ENCODE peak calls at places on chromosomes 11 and 22, in six cellular contexts. P is RWPE1, D is psoas muscle, V is body of pancreas, X is fibroblast of lung, Y is GM23248. T is an unnamed sample.

GRCh38 chr11:134228625-134229024 is 4.2 kb downstream of the VPS26B start:
- DNase-seq in Y (peak; percentile 82), D (no peak), P (no peak), X (no peak), V (no peak), T (peak; percentile 36)

GRCh38 chr11:61696602-61697001 is 16.4 kb downstream of the DAGLA start:
- DNase-seq in D (no peak), Y (no peak), X (no peak), P (peak; percentile 34), V (no peak), T (no peak)

GRCh38 chr11:59857444-59858434 is 8.5 kb downstream of the TCN1 start:
- DNase-seq in Y (peak; percentile 7), P (peak; percentile 30), V (no peak), X (no peak), D (no peak), T (no peak)

GRCh38 chr11:9646324-9646723 is 17.6 kb upstream of the SWAP70 start:
- DNase-seq in Y (no peak), V (no peak), P (no peak), X (no peak), D (no peak), T (no peak)

GRCh38 chr22:31790240-31790639 is 36.4 kb downstream of the DEPDC5 start:
- DNase-seq in X (no peak), P (no peak), V (no peak), D (no peak), Y (no peak), T (no peak)

GRCh38 chr11:36151933-36152580 is 137.2 kb downstream of the COMMD9 start:
- DNase-seq in Y (no peak), X (no peak), D (no peak), P (no peak), V (no peak), T (no peak)

GRCh38 chr11:3803726-3804510 is 4.4 kb upstream of the PGAP2 start:
- DNase-seq in P (peak; percentile 54), X (no peak), Y (peak; percentile 87), V (no peak), D (no peak), T (no peak)

GRCh38 chr11:36574486-36574885 is 6.7 kb downstream of the RAG1 start:
- DNase-seq in P (no peak), D (no peak), X (no peak), Y (no peak), V (no peak), T (no peak)

GRCh38 chr11:118224512-118225180 is at the start of gene JAML:
- DNase-seq in D (no peak), X (no peak), Y (no peak), P (no peak), V (no peak), T (no peak)

GRCh38 chr22:20206709-20207215 is 55.9 kb upstream of the CCDC188 start:
- DNase-seq in V (peak; percentile 27), Y (peak; percentile 60), X (peak; percentile 31), D (no peak), P (no peak), T (no peak)

GRCh38 chr11:118114266-118114665 is 27.5 kb upstream of the SMIM35 start:
- DNase-seq in P (no peak), X (no peak), V (no peak), Y (no peak), D (no peak), T (no peak)

GRCh38 chr11:99773646-99774045 is 752.9 kb downstream of the CNTN5 start:
- DNase-seq in Y (no peak), P (no peak), X (peak; percentile 56), D (no peak), V (no peak), T (no peak)

GRCh38 chr11:76524919-76525318 is 80.1 kb downstream of the EMSY start:
- DNase-seq in V (peak; percentile 53), X (peak; percentile 84), P (peak; percentile 13), D (no peak), Y (peak; percentile 89), T (no peak)

DNA sequence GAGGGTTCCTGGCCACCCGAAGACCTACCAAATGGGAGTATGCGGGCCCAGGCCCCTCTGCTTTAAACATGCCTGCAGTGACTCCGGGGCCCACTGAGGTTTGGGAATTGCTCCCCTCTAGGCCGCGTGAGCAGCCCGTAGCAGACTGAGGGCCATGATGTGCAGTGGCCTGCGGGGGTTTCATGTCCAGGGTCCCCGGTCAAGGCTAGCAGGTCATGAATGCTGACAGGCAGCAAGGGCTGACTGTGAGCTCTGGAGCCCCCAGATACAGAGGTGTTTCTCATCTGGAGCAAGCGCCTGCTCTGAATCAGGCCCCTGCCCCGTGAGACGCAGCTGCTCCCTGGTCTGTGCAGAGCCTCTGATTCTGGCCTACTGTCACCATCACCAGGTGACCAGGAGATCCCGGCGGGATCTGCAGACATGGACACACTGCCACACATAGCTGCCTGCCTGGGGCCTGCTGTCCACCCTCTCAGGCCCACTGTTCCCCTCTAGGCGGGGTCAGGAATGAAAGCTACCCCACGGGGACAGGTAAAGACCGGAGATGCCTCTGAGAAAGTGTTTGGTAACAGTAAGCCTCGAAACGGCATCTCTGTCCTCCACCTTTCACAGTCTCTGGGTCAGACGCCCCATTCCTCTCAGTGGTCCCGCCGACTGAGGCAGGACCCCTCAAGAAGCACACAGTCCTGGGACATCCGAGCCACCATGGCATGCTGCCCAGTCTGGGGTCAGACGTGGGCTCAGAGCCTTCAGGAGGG is 73.3 kb downstream of the PARVB start:
- DNase-seq in P (no peak), V (no peak), Y (no peak), D (no peak), X (no peak), T (no peak)
- H3K27ac ChIP-seq in P (no peak overlapping the region), V (no peak overlapping the region), Y (no peak overlapping the region), D (no peak overlapping the region), X (no peak overlapping the region), T (no peak overlapping the region)

DNA sequence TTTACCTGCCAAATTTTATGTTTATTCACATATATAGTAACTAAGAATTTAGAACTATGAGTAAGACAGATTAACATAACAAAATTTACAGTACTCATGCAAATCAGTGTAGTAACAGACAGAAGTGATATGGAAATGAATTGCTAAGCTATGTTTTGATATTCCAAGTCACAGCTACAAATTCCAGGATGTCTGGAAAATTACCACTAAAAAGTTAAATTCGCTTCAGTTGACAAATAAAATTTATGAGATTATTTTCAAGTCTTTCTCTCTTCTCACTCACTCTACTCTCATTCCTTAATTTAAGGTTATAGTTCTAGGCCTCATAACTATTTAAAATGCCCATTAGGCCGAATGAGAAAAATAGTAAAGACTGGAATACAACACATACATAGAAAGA is 18.1 kb downstream of the XKR3 start:
- DNase-seq in Y (no peak), P (no peak), D (no peak), V (no peak), X (no peak), T (no peak)
- H3K27ac ChIP-seq in Y (no peak overlapping the region), P (no peak overlapping the region), D (no peak overlapping the region), V (no peak overlapping the region), X (no peak overlapping the region), T (no peak overlapping the region)

GRCh38 chr11:12070446-12071267 is 39.7 kb upstream of the MICAL2 start:
- DNase-seq in Y (no peak), V (no peak), X (peak; percentile 69), P (no peak), D (peak; percentile 41), T (no peak)
- H3K27ac ChIP-seq in Y (no peak overlapping the region), V (no peak overlapping the region), X (no peak overlapping the region), P (no peak overlapping the region), D (peak overlapping the region; percentile 23), T (no peak overlapping the region)

GRCh38 chr22:38314992-38315800 is 2.0 kb downstream of the CSNK1E start:
- DNase-seq in X (peak; percentile 29), Y (peak; percentile 61), V (no peak), D (no peak), P (no peak), T (no peak)

GRCh38 chr22:38314140-38314991 is 2.9 kb downstream of the CSNK1E start:
- DNase-seq in Y (peak; percentile 51), D (no peak), V (no peak), X (peak; percentile 57), P (no peak), T (no peak)

GRCh38 chr22:38316340-38317236 is 645 bp downstream of the CSNK1E start:
- DNase-seq in D (peak; percentile 61), Y (peak; percentile 84), P (no peak), V (peak; percentile 67), X (peak; percentile 64), T (peak; percentile 58)

GRCh38 chr22:38317237-38317994 is at the start of gene CSNK1E:
- DNase-seq in X (peak; percentile 59), D (peak; percentile 85), P (peak; percentile 64), Y (peak; percentile 87), V (peak; percentile 83), T (peak; percentile 76)

DNA sequence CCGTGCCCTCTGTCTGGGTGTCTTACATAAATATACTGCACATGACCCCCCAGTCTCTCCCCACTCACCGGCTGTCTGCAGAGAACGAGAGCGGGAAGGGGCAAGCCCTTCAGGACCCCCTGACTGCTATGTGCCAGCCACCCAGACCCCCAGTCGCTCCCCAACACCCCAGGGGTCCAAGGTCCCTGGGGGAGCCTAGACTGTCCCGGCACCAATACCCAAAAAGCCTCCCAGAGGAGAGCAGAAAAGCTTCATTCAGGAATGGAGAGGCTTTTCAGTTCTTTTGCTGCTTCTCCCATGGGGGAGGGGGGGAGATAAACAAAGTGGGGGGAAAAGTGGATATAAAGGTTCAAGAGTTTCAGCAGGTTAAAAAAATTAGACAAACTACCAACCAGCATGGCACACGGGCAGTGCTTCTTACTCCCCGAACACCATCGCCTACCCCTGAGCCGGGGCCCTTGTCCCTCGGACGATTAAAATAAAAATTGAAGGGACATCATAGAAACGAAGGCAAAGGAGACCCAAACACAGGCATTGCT is 1.4 kb downstream of the CSNK1E start:
- DNase-seq in V (no peak), Y (peak; percentile 62), D (no peak), P (no peak), X (peak; percentile 33), T (no peak)
- H3K27ac ChIP-seq in V (peak overlapping the region; percentile 98), Y (peak overlapping the region; percentile 96), D (peak overlapping the region; percentile 96), P (peak overlapping the region; percentile 100), X (peak overlapping the region; percentile 87), T (peak overlapping the region; percentile 94)

DNA sequence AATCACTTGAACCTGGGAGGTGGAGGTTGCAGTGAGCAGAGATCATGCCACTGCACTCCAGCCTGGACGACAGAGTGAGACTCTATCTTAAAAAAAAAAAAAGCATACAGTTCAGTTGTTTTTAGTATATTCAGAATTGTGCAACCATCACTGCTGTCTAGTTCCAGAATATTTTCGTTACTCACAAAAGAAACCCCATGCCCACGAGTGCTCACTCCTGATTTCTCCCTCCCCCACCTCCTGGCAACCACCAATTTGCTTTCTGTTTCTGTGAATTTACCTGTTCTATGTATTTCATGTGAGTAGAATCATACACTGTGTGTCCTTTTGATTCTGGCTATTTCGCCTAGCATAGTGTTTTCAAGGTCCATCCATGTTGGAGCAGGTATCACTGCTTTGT is 24.8 kb downstream of the PTPRJ start:
- DNase-seq in Y (peak; percentile 70), V (no peak), D (no peak), P (no peak), X (peak; percentile 47), T (no peak)
- H3K27ac ChIP-seq in Y (peak overlapping the region; percentile 87), V (no peak overlapping the region), D (no peak overlapping the region), P (no peak overlapping the region), X (no peak overlapping the region), T (no peak overlapping the region)